ENCODE peak calls at places on chromosomes 4 and X, in four cellular contexts. P is M059J, G is iris pigment epithelial cell, E is H7. V is an unnamed sample.

GRCh38 chr4:85842540-85842939 is 367.6 kb downstream of the ARHGAP24 start:
- DNase-seq in P (peak; percentile 85), E (no peak), G (no peak), V (no peak)

GRCh38 chr4:74618659-74619058 is 173.7 kb downstream of the AREG start:
- DNase-seq in P (peak; percentile 67), G (peak; percentile 71), E (no peak), V (no peak)

GRCh38 chr4:156111706-156112105 is 158.0 kb upstream of the CTSO start:
- DNase-seq in P (no peak), E (no peak), G (no peak), V (no peak)

GRCh38 chr4:19329077-19329476 is 922.6 kb upstream of the SLIT2 start:
- DNase-seq in G (no peak), E (no peak), P (no peak), V (no peak)

GRCh38 chr4:37934609-37935008 is 25.6 kb upstream of the PTTG2 start:
- DNase-seq in P (no peak), G (no peak), E (no peak), V (no peak)

GRCh38 chrX:41491267-41492004 is 44.3 kb downstream of the NYX start:
- DNase-seq in G (peak; percentile 95), E (peak; percentile 23), P (peak; percentile 95), V (peak; percentile 70)

GRCh38 chrX:54808109-54808604 is 612 bp downstream of the MAGED2 start:
- DNase-seq in G (no peak), P (no peak), E (peak; percentile 85), V (peak; percentile 52)

GRCh38 chr4:82948647-82949204 is 48.2 kb downstream of the THAP9 start:
- DNase-seq in G (peak; percentile 71), E (no peak), P (peak; percentile 31), V (no peak)

GRCh38 chr4:156792462-156793085 is 179.0 kb downstream of the PDGFC start:
- DNase-seq in E (no peak), P (no peak), G (peak; percentile 33), V (no peak)

GRCh38 chr4:163071308-163071707 is 95.4 kb downstream of the NAF1 start:
- DNase-seq in E (no peak), P (peak; percentile 33), G (peak; percentile 26), V (no peak)

GRCh38 chr4:152309418-152309817 is 226.5 kb downstream of the FBXW7 start:
- DNase-seq in G (no peak), P (peak; percentile 66), E (no peak), V (no peak)

GRCh38 chr4:77959566-77960338 is 97.1 kb downstream of the MRPL1 start:
- DNase-seq in G (peak; percentile 61), P (peak; percentile 29), E (peak; percentile 12), V (peak; percentile 18)

GRCh38 chr4:94892051-94892450 is 134.3 kb downstream of the BMPR1B start:
- DNase-seq in G (no peak), E (no peak), P (peak; percentile 7), V (no peak)

GRCh38 chrX:123081766-123082165 is 102.3 kb upstream of the GRIA3 start:
- DNase-seq in E (no peak), P (peak; percentile 2), G (no peak), V (no peak)

GRCh38 chrX:110964761-110965160 is 131.2 kb upstream of the PAK3 start:
- DNase-seq in P (no peak), E (peak; percentile 47), G (no peak), V (peak; percentile 32)

GRCh38 chr4:54400802-54401201 is 171.7 kb downstream of the PDGFRA start:
- DNase-seq in E (no peak), G (peak; percentile 80), P (peak; percentile 84), V (no peak)

GRCh38 chr4:167903291-167903721 is 189.0 kb upstream of the ANXA10 start:
- DNase-seq in P (peak; percentile 10), E (no peak), G (peak; percentile 71), V (no peak)

GRCh38 chr4:127528302-127528701 is 104.5 kb upstream of the INTU start:
- DNase-seq in E (no peak), G (no peak), P (no peak), V (no peak)

GRCh38 chr4:7087036-7087435 is 19.2 kb upstream of the GRPEL1 start:
- DNase-seq in E (no peak), P (no peak), G (no peak), V (no peak)

GRCh38 chrX:113675278-113675677 is 834.6 kb upstream of the AMOT start:
- DNase-seq in E (no peak), P (peak; percentile 2), G (no peak), V (no peak)

GRCh38 chrX:84729809-84730208 is 227.6 kb upstream of the HDX start:
- DNase-seq in G (peak; percentile 45), E (peak; percentile 9), P (peak; percentile 11), V (peak; percentile 42)

GRCh38 chr4:181968371-181968770 is 274.8 kb upstream of the TENM3 start:
- DNase-seq in P (peak; percentile 83), G (peak; percentile 76), E (no peak), V (no peak)

GRCh38 chr4:137129471-137130244 is 402.6 kb downstream of the PCDH18 start:
- DNase-seq in E (no peak), P (no peak), G (peak; percentile 39), V (no peak)

GRCh38 chr4:78484574-78484973 is 67.0 kb upstream of the ANXA3 start:
- DNase-seq in P (no peak), E (no peak), G (no peak), V (no peak)

GRCh38 chr4:184815046-184815877 is 10.5 kb downstream of the ACSL1 start:
- DNase-seq in P (peak; percentile 64), E (peak; percentile 55), G (peak; percentile 93), V (no peak)

GRCh38 chrX:48468693-48469691 is 1.1 kb downstream of the SLC38A5 start:
- DNase-seq in G (no peak), E (peak; percentile 73), P (no peak), V (no peak)

GRCh38 chr4:111028829-111029228 is 406.0 kb upstream of the PITX2 start:
- DNase-seq in E (no peak), P (peak; percentile 44), G (peak; percentile 50), V (no peak)

GRCh38 chr4:155232432-155232831 is 24.0 kb downstream of the NPY2R start:
- DNase-seq in E (no peak), P (no peak), G (no peak), V (no peak)

GRCh38 chrX:21740329-21741274 is 17.3 kb downstream of the SMPX start:
- DNase-seq in P (no peak), E (no peak), G (peak; percentile 42), V (no peak)

GRCh38 chr4:182916483-182917181 is 554 bp downstream of the DCTD start:
- DNase-seq in G (peak; percentile 71), P (peak; percentile 63), E (no peak), V (no peak)

GRCh38 chrX:5632887-5633286 is 595.8 kb downstream of the NLGN4X start:
- DNase-seq in G (no peak), P (no peak), E (no peak), V (no peak)

GRCh38 chrX:11757397-11757728 is 674 bp upstream of the MSL3 start:
- DNase-seq in G (no peak), E (no peak), P (no peak), V (no peak)

GRCh38 chr4:101355767-101356702 is 8.7 kb upstream of the PPP3CA start:
- DNase-seq in E (no peak), G (peak; percentile 96), P (peak; percentile 90), V (no peak)

GRCh38 chrX:18833071-18833731 is 125.8 kb downstream of the PPEF1 start:
- DNase-seq in P (peak; percentile 13), E (no peak), G (no peak), V (no peak)

V was measured in NT2/D1.